ENCODE peak calls at places on chromosome 5, in eight cellular contexts. O is ovary, R is GM12878, B is A549, A is sigmoid colon, N is transverse colon, G is HepG2, Y is stomach. M is an unnamed sample.

GRCh38 chr5:174876-175465 is 16.3 kb upstream of the LRRC14B start:
- DNase-seq in B (no peak), N (no peak), Y (no peak), G (no peak), R (no peak), O (peak; percentile 27), A (peak; percentile 59), M (no peak)

GRCh38 chr5:15717002-15717401 is 217.0 kb downstream of the FBXL7 start:
- DNase-seq in Y (no peak), N (no peak), G (no peak), O (no peak), A (no peak), R (no peak), B (no peak), M (no peak)

GRCh38 chr5:59180515-59180914 is 597.6 kb downstream of the RAB3C start:
- DNase-seq in Y (no peak), B (no peak), R (peak; percentile 64), N (no peak), A (no peak), O (no peak), G (no peak), M (no peak)

GRCh38 chr5:62791059-62791458 is 212.4 kb downstream of the LRRC70 start:
- DNase-seq in O (no peak), A (no peak), G (peak; percentile 10), B (no peak), N (no peak), R (no peak), Y (no peak), M (no peak)

GRCh38 chr5:18236386-18236785 is 602.1 kb downstream of the TAF11L14 start:
- DNase-seq in G (no peak), A (no peak), O (no peak), B (no peak), Y (no peak), R (no peak), N (no peak), M (no peak)

GRCh38 chr5:169602535-169602934 is 19.0 kb downstream of the SPDL1 start:
- DNase-seq in R (no peak), O (no peak), A (no peak), N (no peak), Y (no peak), G (no peak), B (no peak), M (no peak)

GRCh38 chr5:87122171-87122977 is 145.3 kb upstream of the RASA1 start:
- DNase-seq in R (no peak), G (peak; percentile 6), A (no peak), B (no peak), N (no peak), Y (no peak), O (no peak), M (no peak)

GRCh38 chr5:63141582-63141981 is 563.0 kb downstream of the LRRC70 start:
- DNase-seq in N (no peak), A (no peak), Y (no peak), O (no peak), B (no peak), G (no peak), R (no peak), M (no peak)

GRCh38 chr5:98775962-98776687 is 2.7 kb downstream of the RGMB start:
- DNase-seq in G (no peak), O (no peak), R (no peak), B (no peak), A (no peak), Y (no peak), N (no peak), M (no peak)

GRCh38 chr5:95537501-95537900 is 17.3 kb downstream of the SKIC3 start:
- DNase-seq in A (no peak), B (no peak), Y (no peak), O (no peak), R (no peak), G (no peak), N (no peak), M (no peak)

GRCh38 chr5:103271570-103272289 is 13.2 kb downstream of the MACIR start:
- DNase-seq in Y (no peak), A (no peak), B (no peak), G (no peak), R (no peak), O (no peak), N (no peak), M (no peak)

GRCh38 chr5:173826921-173827350 is 61.2 kb upstream of the CPEB4 start:
- DNase-seq in N (no peak), Y (no peak), G (peak; percentile 49), A (no peak), R (no peak), O (no peak), B (no peak), M (no peak)

GRCh38 chr5:157613385-157614245 is 38.0 kb upstream of the ADAM19 start:
- DNase-seq in A (no peak), R (no peak), N (no peak), G (no peak), Y (no peak), O (no peak), B (no peak), M (no peak)

GRCh38 chr5:68476854-68477253 is 261.3 kb downstream of the PIK3R1 start:
- DNase-seq in Y (no peak), R (no peak), G (peak; percentile 8), A (no peak), O (no peak), B (no peak), N (no peak), M (no peak)

GRCh38 chr5:102889033-102889432 is 133.9 kb downstream of the PAM start:
- DNase-seq in G (no peak), A (no peak), N (no peak), B (no peak), O (no peak), R (no peak), Y (no peak), M (no peak)

GRCh38 chr5:119273391-119273839 is 82.4 kb upstream of the TNFAIP8 start:
- DNase-seq in R (no peak), B (no peak), N (no peak), A (no peak), Y (no peak), G (no peak), O (no peak), M (no peak)

GRCh38 chr5:5770825-5771224 is 348.3 kb downstream of the ICE1 start:
- DNase-seq in G (no peak), A (no peak), B (no peak), O (no peak), R (no peak), N (no peak), Y (no peak), M (no peak)

GRCh38 chr5:80667384-80667783 is 12.6 kb upstream of the DHFR start:
- DNase-seq in A (no peak), G (no peak), O (no peak), B (no peak), R (no peak), N (no peak), Y (no peak), M (no peak)

GRCh38 chr5:79973511-79973910 is 17.6 kb downstream of the MTX3 start:
- DNase-seq in R (no peak), G (no peak), A (no peak), Y (no peak), B (no peak), O (no peak), N (no peak), M (no peak)

GRCh38 chr5:176413255-176413565 is 3.1 kb downstream of the CLTB start:
- DNase-seq in B (no peak), G (no peak), Y (no peak), O (no peak), A (no peak), R (no peak), N (no peak), M (no peak)

GRCh38 chr5:10672285-10673044 is 88.6 kb downstream of the DAP start:
- DNase-seq in B (no peak), R (no peak), O (no peak), A (no peak), N (no peak), Y (no peak), G (no peak), M (no peak)

GRCh38 chr5:37837101-37838032 is 2.5 kb downstream of the GDNF start:
- DNase-seq in A (peak; percentile 91), O (peak; percentile 90), Y (peak; percentile 61), G (no peak), R (no peak), N (peak; percentile 67), B (peak; percentile 71), M (peak; percentile 37)
- TF ChIP-seq EP300 in A (no peak), O (no peak), Y (no peak), G (no peak), R (no peak), N (no peak), B (no peak), M (no peak)

GRCh38 chr5:14063691-14064090 is 79.5 kb upstream of the TRIO start:
- DNase-seq in Y (no peak), B (no peak), O (no peak), R (no peak), G (no peak), N (no peak), A (no peak), M (no peak)

GRCh38 chr5:14066326-14066725 is 76.8 kb upstream of the TRIO start:
- DNase-seq in B (no peak), A (no peak), O (no peak), N (no peak), Y (no peak), R (no peak), G (no peak), M (no peak)

GRCh38 chr5:14062178-14062577 is 81.0 kb upstream of the TRIO start:
- DNase-seq in A (no peak), B (no peak), Y (no peak), G (no peak), R (no peak), N (no peak), O (no peak), M (no peak)

GRCh38 chr5:14063117-14063516 is 80.0 kb upstream of the TRIO start:
- DNase-seq in Y (no peak), O (no peak), B (no peak), N (no peak), R (no peak), A (no peak), G (no peak), M (no peak)

DNA sequence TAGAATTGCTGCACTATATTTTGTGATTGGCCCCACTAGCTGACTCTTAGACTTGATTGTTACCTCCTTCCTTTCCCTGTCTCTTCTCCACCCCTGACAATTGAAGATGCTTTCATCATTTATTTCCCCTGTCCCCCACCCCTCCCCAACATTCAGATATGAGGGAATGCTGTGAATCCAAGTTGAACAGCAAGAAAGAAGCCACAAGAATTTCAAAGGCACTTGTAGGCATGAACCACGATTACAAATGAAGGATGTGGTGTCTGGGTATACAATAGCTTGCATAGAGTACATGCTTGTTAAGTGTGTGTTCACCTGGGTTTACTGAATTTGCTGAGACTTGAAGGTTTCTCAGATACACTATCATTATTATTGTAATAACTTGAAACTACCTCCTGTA is 78.3 kb upstream of the TRIO start:
- DNase-seq in Y (no peak), N (no peak), A (no peak), G (no peak), O (no peak), R (no peak), B (no peak), M (no peak)
- TF ChIP-seq EP300 in Y (no peak), N (no peak), A (no peak), G (no peak), O (no peak), R (no peak), B (no peak), M (no peak)

GRCh38 chr5:117657591-117657990 is 1083.0 kb upstream of the SEMA6A start:
- DNase-seq in B (no peak), O (no peak), G (no peak), N (no peak), A (no peak), Y (no peak), R (no peak), M (no peak)
- TF ChIP-seq EP300 in B (no peak), O (no peak), G (no peak), N (no peak), A (no peak), Y (no peak), R (no peak), M (no peak)

GRCh38 chr5:1767524-1768282 is 31.9 kb downstream of the MRPL36 start:
- DNase-seq in R (no peak), B (no peak), A (peak; percentile 52), O (no peak), Y (no peak), G (no peak), N (no peak), M (no peak)
- TF ChIP-seq EP300 in R (no peak), B (no peak), A (no peak), O (no peak), Y (no peak), G (no peak), N (no peak), M (no peak)

M was measured in tibial nerve.